ENCODE peak calls at places on chromosomes 12 and 14, in nine cellular contexts. One of them, this sample, is unnamed.
A peak's percentile ranks its signal among the peaks of the same experiment; 100 is the strongest.

GRCh38 chr12:99618657-99619056 is 28.9 kb upstream of the GARIN6 start:
- DNase-seq in fibroblast of the aortic adventitia: no peak
- DNase-seq in uterus: no peak
- DNase-seq in Peyer's patch: no peak
- DNase-seq in astrocyte of the cerebellum: no peak
- DNase-seq in thyroid gland: no peak
- DNase-seq in tibial nerve: no peak
- DNase-seq in HCT116: no peak
- DNase-seq in heart left ventricle: no peak
- DNase-seq in this sample: no peak

GRCh38 chr12:607541-608001 is 55.7 kb downstream of the NINJ2 start:
- DNase-seq in fibroblast of the aortic adventitia: no peak
- DNase-seq in uterus: no peak
- DNase-seq in Peyer's patch: no peak
- DNase-seq in astrocyte of the cerebellum: no peak
- DNase-seq in thyroid gland: peak; percentile 88
- DNase-seq in tibial nerve: peak; percentile 16
- DNase-seq in HCT116: no peak
- DNase-seq in heart left ventricle: peak; percentile 84
- DNase-seq in this sample: peak; percentile 68

GRCh38 chr14:95222151-95222631 is 64.9 kb upstream of the DICER1 start:
- DNase-seq in fibroblast of the aortic adventitia: no peak
- DNase-seq in uterus: peak; percentile 64
- DNase-seq in Peyer's patch: no peak
- DNase-seq in astrocyte of the cerebellum: peak; percentile 18
- DNase-seq in thyroid gland: peak; percentile 35
- DNase-seq in tibial nerve: peak; percentile 66
- DNase-seq in HCT116: no peak
- DNase-seq in heart left ventricle: no peak
- DNase-seq in this sample: peak; percentile 55

GRCh38 chr12:123942911-123943648 is 29.6 kb downstream of the CCDC92 start:
- DNase-seq in fibroblast of the aortic adventitia: peak; percentile 91
- DNase-seq in uterus: no peak
- DNase-seq in Peyer's patch: no peak
- DNase-seq in astrocyte of the cerebellum: no peak
- DNase-seq in thyroid gland: no peak
- DNase-seq in tibial nerve: no peak
- DNase-seq in HCT116: no peak
- DNase-seq in heart left ventricle: no peak
- DNase-seq in this sample: peak; percentile 71

GRCh38 chr12:120331390-120331789 is 3.8 kb upstream of the PLA2G1B start:
- DNase-seq in fibroblast of the aortic adventitia: no peak
- DNase-seq in uterus: no peak
- DNase-seq in Peyer's patch: no peak
- DNase-seq in astrocyte of the cerebellum: no peak
- DNase-seq in thyroid gland: no peak
- DNase-seq in tibial nerve: no peak
- DNase-seq in HCT116: no peak
- DNase-seq in heart left ventricle: no peak
- DNase-seq in this sample: no peak

GRCh38 chr12:29743801-29744200 is 39.9 kb downstream of the TMTC1 start:
- DNase-seq in fibroblast of the aortic adventitia: peak; percentile 81
- DNase-seq in uterus: no peak
- DNase-seq in Peyer's patch: no peak
- DNase-seq in astrocyte of the cerebellum: no peak
- DNase-seq in thyroid gland: no peak
- DNase-seq in tibial nerve: no peak
- DNase-seq in HCT116: no peak
- DNase-seq in heart left ventricle: no peak
- DNase-seq in this sample: peak; percentile 97

GRCh38 chr12:123839826-123840225 is 77.7 kb downstream of the DNAH10 start:
- DNase-seq in fibroblast of the aortic adventitia: no peak
- DNase-seq in uterus: no peak
- DNase-seq in Peyer's patch: no peak
- DNase-seq in astrocyte of the cerebellum: no peak
- DNase-seq in thyroid gland: no peak
- DNase-seq in tibial nerve: no peak
- DNase-seq in HCT116: no peak
- DNase-seq in heart left ventricle: no peak
- DNase-seq in this sample: no peak

GRCh38 chr12:14952295-14952995 is 9.0 kb downstream of the ARHGDIB start:
- DNase-seq in fibroblast of the aortic adventitia: peak; percentile 68
- DNase-seq in uterus: no peak
- DNase-seq in Peyer's patch: no peak
- DNase-seq in astrocyte of the cerebellum: peak; percentile 63
- DNase-seq in thyroid gland: peak; percentile 26
- DNase-seq in tibial nerve: no peak
- DNase-seq in HCT116: peak; percentile 48
- DNase-seq in heart left ventricle: no peak
- DNase-seq in this sample: peak; percentile 99

GRCh38 chr12:1838223-1838993 is 18.0 kb downstream of the LRTM2 start:
- DNase-seq in fibroblast of the aortic adventitia: no peak
- DNase-seq in uterus: no peak
- DNase-seq in Peyer's patch: peak; percentile 29
- DNase-seq in astrocyte of the cerebellum: no peak
- DNase-seq in thyroid gland: no peak
- DNase-seq in tibial nerve: no peak
- DNase-seq in HCT116: no peak
- DNase-seq in heart left ventricle: no peak
- DNase-seq in this sample: no peak

GRCh38 chr12:27572486-27573255 is 48.7 kb downstream of the PPFIBP1 start:
- DNase-seq in fibroblast of the aortic adventitia: peak; percentile 59
- DNase-seq in uterus: no peak
- DNase-seq in Peyer's patch: no peak
- DNase-seq in astrocyte of the cerebellum: no peak
- DNase-seq in thyroid gland: no peak
- DNase-seq in tibial nerve: no peak
- DNase-seq in HCT116: no peak
- DNase-seq in heart left ventricle: no peak
- DNase-seq in this sample: peak; percentile 47

GRCh38 chr12:76424941-76425340 is 76.7 kb upstream of the BBS10 start:
- DNase-seq in fibroblast of the aortic adventitia: no peak
- DNase-seq in uterus: no peak
- DNase-seq in Peyer's patch: no peak
- DNase-seq in astrocyte of the cerebellum: no peak
- DNase-seq in thyroid gland: no peak
- DNase-seq in tibial nerve: no peak
- DNase-seq in HCT116: no peak
- DNase-seq in heart left ventricle: no peak
- DNase-seq in this sample: no peak

GRCh38 chr12:8698132-8698829 is 490 bp downstream of the RIMKLB start:
- DNase-seq in fibroblast of the aortic adventitia: peak; percentile 45
- DNase-seq in uterus: peak; percentile 64
- DNase-seq in Peyer's patch: peak; percentile 69
- DNase-seq in astrocyte of the cerebellum: no peak
- DNase-seq in thyroid gland: peak; percentile 71
- DNase-seq in tibial nerve: peak; percentile 57
- DNase-seq in HCT116: no peak
- DNase-seq in heart left ventricle: peak; percentile 70
- DNase-seq in this sample: peak; percentile 44

GRCh38 chr14:21825147-21825743 is 151.6 kb upstream of the OR4E1 start:
- DNase-seq in fibroblast of the aortic adventitia: no peak
- DNase-seq in uterus: no peak
- DNase-seq in Peyer's patch: no peak
- DNase-seq in astrocyte of the cerebellum: no peak
- DNase-seq in thyroid gland: no peak
- DNase-seq in tibial nerve: no peak
- DNase-seq in HCT116: peak; percentile 48
- DNase-seq in heart left ventricle: no peak
- DNase-seq in this sample: peak; percentile 13
- TF ChIP-seq CTCF in fibroblast of the aortic adventitia: no peak
- TF ChIP-seq CTCF in uterus: no peak
- TF ChIP-seq CTCF in Peyer's patch: peak; percentile 20
- TF ChIP-seq CTCF in astrocyte of the cerebellum: peak; percentile 52
- TF ChIP-seq CTCF in thyroid gland: no peak
- TF ChIP-seq CTCF in tibial nerve: no peak
- TF ChIP-seq CTCF in HCT116: peak; percentile 80
- TF ChIP-seq CTCF in heart left ventricle: peak; percentile 35
- TF ChIP-seq CTCF in this sample: peak; percentile 22

DNA sequence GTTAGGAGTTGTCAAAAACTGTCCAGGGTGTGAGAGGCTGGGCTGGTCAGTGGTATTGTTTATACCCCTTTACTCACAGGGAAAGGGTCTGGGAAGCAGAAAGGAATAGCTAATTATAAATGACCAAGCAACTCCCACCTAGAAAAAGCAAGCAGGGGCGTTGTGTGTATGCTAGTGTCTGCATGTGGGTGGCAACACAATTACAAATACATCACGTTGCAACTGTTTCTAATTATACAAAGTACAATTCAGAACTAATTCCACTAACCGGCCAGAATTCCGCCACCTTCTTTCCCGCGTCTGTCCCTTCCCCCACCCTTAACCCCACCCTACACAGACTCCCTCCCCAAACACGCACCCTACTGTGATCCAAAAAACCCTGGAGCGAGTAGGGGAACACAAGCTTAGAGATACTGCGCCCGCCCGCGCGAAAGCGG is 2.2 kb downstream of the DPF3 start:
- DNase-seq in fibroblast of the aortic adventitia: no peak
- DNase-seq in uterus: no peak
- DNase-seq in Peyer's patch: no peak
- DNase-seq in astrocyte of the cerebellum: no peak
- DNase-seq in thyroid gland: no peak
- DNase-seq in tibial nerve: no peak
- DNase-seq in HCT116: no peak
- DNase-seq in heart left ventricle: no peak
- DNase-seq in this sample: no peak
- H3K4me3 ChIP-seq in fibroblast of the aortic adventitia: peak overlapping the region; percentile 80
- H3K4me3 ChIP-seq in uterus: peak overlapping the region; percentile 71
- H3K4me3 ChIP-seq in Peyer's patch: peak overlapping the region; percentile 70
- H3K4me3 ChIP-seq in astrocyte of the cerebellum: peak overlapping the region; percentile 88
- H3K4me3 ChIP-seq in thyroid gland: peak overlapping the region; percentile 57
- H3K4me3 ChIP-seq in tibial nerve: peak overlapping the region; percentile 75
- H3K4me3 ChIP-seq in HCT116: no peak overlapping the region
- H3K4me3 ChIP-seq in heart left ventricle: peak overlapping the region; percentile 87
- H3K4me3 ChIP-seq in this sample: peak overlapping the region; percentile 70

GRCh38 chr12:21945002-21945401 is 3.8 kb upstream of the ABCC9 start:
- DNase-seq in fibroblast of the aortic adventitia: no peak
- DNase-seq in uterus: no peak
- DNase-seq in Peyer's patch: no peak
- DNase-seq in astrocyte of the cerebellum: no peak
- DNase-seq in thyroid gland: no peak
- DNase-seq in tibial nerve: no peak
- DNase-seq in HCT116: no peak
- DNase-seq in heart left ventricle: no peak
- DNase-seq in this sample: no peak

GRCh38 chr12:21940549-21940948 is 677 bp downstream of the ABCC9 start:
- DNase-seq in fibroblast of the aortic adventitia: no peak
- DNase-seq in uterus: no peak
- DNase-seq in Peyer's patch: no peak
- DNase-seq in astrocyte of the cerebellum: no peak
- DNase-seq in thyroid gland: no peak
- DNase-seq in tibial nerve: no peak
- DNase-seq in HCT116: no peak
- DNase-seq in heart left ventricle: no peak
- DNase-seq in this sample: no peak

GRCh38 chr12:21940972-21941521 is at the start of gene ABCC9:
- DNase-seq in fibroblast of the aortic adventitia: peak; percentile 59
- DNase-seq in uterus: peak; percentile 71
- DNase-seq in Peyer's patch: no peak
- DNase-seq in astrocyte of the cerebellum: no peak
- DNase-seq in thyroid gland: peak; percentile 54
- DNase-seq in tibial nerve: peak; percentile 40
- DNase-seq in HCT116: no peak
- DNase-seq in heart left ventricle: peak; percentile 73
- DNase-seq in this sample: peak; percentile 58

GRCh38 chr12:21941522-21942376 is 523 bp upstream of the ABCC9 start:
- DNase-seq in fibroblast of the aortic adventitia: peak; percentile 73
- DNase-seq in uterus: peak; percentile 78
- DNase-seq in Peyer's patch: no peak
- DNase-seq in astrocyte of the cerebellum: no peak
- DNase-seq in thyroid gland: peak; percentile 52
- DNase-seq in tibial nerve: peak; percentile 33
- DNase-seq in HCT116: no peak
- DNase-seq in heart left ventricle: peak; percentile 86
- DNase-seq in this sample: peak; percentile 72

GRCh38 chr12:21942377-21942703 is 1.1 kb upstream of the ABCC9 start:
- DNase-seq in fibroblast of the aortic adventitia: no peak
- DNase-seq in uterus: no peak
- DNase-seq in Peyer's patch: no peak
- DNase-seq in astrocyte of the cerebellum: no peak
- DNase-seq in thyroid gland: no peak
- DNase-seq in tibial nerve: no peak
- DNase-seq in HCT116: no peak
- DNase-seq in heart left ventricle: no peak
- DNase-seq in this sample: no peak
- TF ChIP-seq CTCF in fibroblast of the aortic adventitia: no peak
- TF ChIP-seq CTCF in uterus: no peak
- TF ChIP-seq CTCF in Peyer's patch: no peak
- TF ChIP-seq CTCF in astrocyte of the cerebellum: no peak
- TF ChIP-seq CTCF in thyroid gland: no peak
- TF ChIP-seq CTCF in tibial nerve: no peak
- TF ChIP-seq CTCF in HCT116: no peak
- TF ChIP-seq CTCF in heart left ventricle: no peak
- TF ChIP-seq CTCF in this sample: no peak

GRCh38 chr12:41225179-41225578 is 37.1 kb downstream of the PDZRN4 start:
- DNase-seq in fibroblast of the aortic adventitia: no peak
- DNase-seq in uterus: no peak
- DNase-seq in Peyer's patch: no peak
- DNase-seq in astrocyte of the cerebellum: no peak
- DNase-seq in thyroid gland: no peak
- DNase-seq in tibial nerve: no peak
- DNase-seq in HCT116: no peak
- DNase-seq in heart left ventricle: no peak
- DNase-seq in this sample: no peak

GRCh38 chr12:41228066-41228820 is 40.1 kb downstream of the PDZRN4 start:
- DNase-seq in fibroblast of the aortic adventitia: no peak
- DNase-seq in uterus: no peak
- DNase-seq in Peyer's patch: no peak
- DNase-seq in astrocyte of the cerebellum: no peak
- DNase-seq in thyroid gland: no peak
- DNase-seq in tibial nerve: no peak
- DNase-seq in HCT116: no peak
- DNase-seq in heart left ventricle: no peak
- DNase-seq in this sample: no peak

GRCh38 chr12:41224066-41224465 is 35.9 kb downstream of the PDZRN4 start:
- DNase-seq in fibroblast of the aortic adventitia: no peak
- DNase-seq in uterus: no peak
- DNase-seq in Peyer's patch: no peak
- DNase-seq in astrocyte of the cerebellum: no peak
- DNase-seq in thyroid gland: no peak
- DNase-seq in tibial nerve: no peak
- DNase-seq in HCT116: no peak
- DNase-seq in heart left ventricle: no peak
- DNase-seq in this sample: no peak

GRCh38 chr12:41220931-41221330 is 32.8 kb downstream of the PDZRN4 start:
- DNase-seq in fibroblast of the aortic adventitia: no peak
- DNase-seq in uterus: no peak
- DNase-seq in Peyer's patch: no peak
- DNase-seq in astrocyte of the cerebellum: no peak
- DNase-seq in thyroid gland: peak; percentile 47
- DNase-seq in tibial nerve: no peak
- DNase-seq in HCT116: no peak
- DNase-seq in heart left ventricle: no peak
- DNase-seq in this sample: no peak

DNA sequence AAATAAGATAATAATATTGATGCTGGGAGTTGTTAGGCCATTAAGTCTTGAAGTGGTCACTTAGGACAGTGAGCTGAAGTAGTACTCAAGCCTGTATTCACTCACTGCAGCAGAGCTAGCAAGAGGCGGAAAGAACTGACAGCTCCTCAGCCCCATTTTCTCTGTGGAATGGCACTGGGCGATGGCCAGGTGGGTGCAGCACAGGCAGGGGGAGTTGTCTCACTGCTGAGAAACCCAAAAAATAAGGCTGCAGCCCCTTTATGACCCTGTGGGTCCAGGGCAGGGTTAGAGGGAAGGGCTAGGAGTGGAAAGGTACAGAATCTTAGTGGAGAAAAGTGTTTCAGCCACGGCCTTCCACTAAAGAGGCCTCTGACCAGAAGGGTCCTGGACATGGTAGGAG is 35.5 kb downstream of the PDZRN4 start:
- DNase-seq in fibroblast of the aortic adventitia: no peak
- DNase-seq in uterus: no peak
- DNase-seq in Peyer's patch: no peak
- DNase-seq in astrocyte of the cerebellum: no peak
- DNase-seq in thyroid gland: peak; percentile 49
- DNase-seq in tibial nerve: no peak
- DNase-seq in HCT116: no peak
- DNase-seq in heart left ventricle: no peak
- DNase-seq in this sample: no peak
- H3K4me3 ChIP-seq in fibroblast of the aortic adventitia: no peak overlapping the region
- H3K4me3 ChIP-seq in uterus: no peak overlapping the region
- H3K4me3 ChIP-seq in Peyer's patch: no peak overlapping the region
- H3K4me3 ChIP-seq in astrocyte of the cerebellum: no peak overlapping the region
- H3K4me3 ChIP-seq in thyroid gland: no peak overlapping the region
- H3K4me3 ChIP-seq in tibial nerve: no peak overlapping the region
- H3K4me3 ChIP-seq in HCT116: no peak overlapping the region
- H3K4me3 ChIP-seq in heart left ventricle: no peak overlapping the region
- H3K4me3 ChIP-seq in this sample: no peak overlapping the region

This sample was measured in cardiac fibroblast.